ENCODE peak calls at places on chromosome 5, in ten cellular contexts. N is amniotic epithelial cell; U is A673; S is Right ventricle myocardium superior; Q is activated gamma-delta T cell treated with anti-CD3 and anti-CD28 coated beads, Interleukin-2, amount 50 U/mL, for 16 hours; B is stimulated activated CD4-positive, alpha-beta T cell treated with anti-CD3 and anti-CD28 coated beads, Interleukin-4, amount 100 ng/mL, for 4 hours; K is brain microvascular endothelial cell; Z is GM23248; R is fibroblast of mammary gland; I is AG20443. G is an unnamed sample.

GRCh38 chr5:117299940-117300339 is 725.3 kb upstream of the SEMA6A start:
- DNase-seq in S (no peak), K (no peak), B (no peak), N (no peak), U (no peak), Q (no peak), I (no peak), Z (no peak), R (no peak), G (no peak)

GRCh38 chr5:169302491-169303118 is 1.7 kb upstream of the SLIT3 start:
- DNase-seq in Q (no peak), K (peak), Z (peak), I (peak), S (peak), U (peak), N (peak), R (peak), B (peak), G (peak)

GRCh38 chr5:23257656-23258055 is 249.8 kb upstream of the PRDM9 start:
- DNase-seq in Q (no peak), U (no peak), K (no peak), Z (no peak), S (no peak), I (no peak), R (peak), B (no peak), N (no peak), G (no peak)

GRCh38 chr5:159838551-159839222 is 77.6 kb upstream of the ADRA1B start:
- DNase-seq in Q (no peak), R (peak), I (no peak), K (no peak), Z (no peak), S (no peak), B (no peak), U (no peak), N (no peak), G (peak)

GRCh38 chr5:163399923-163400322 is 37.5 kb upstream of the CCNG1 start:
- DNase-seq in Z (no peak), B (no peak), S (no peak), I (no peak), N (no peak), Q (no peak), U (no peak), R (no peak), K (no peak), G (no peak)

GRCh38 chr5:177440990-177441780 is 5.4 kb upstream of the PRR7 start:
- DNase-seq in R (no peak), Z (no peak), N (no peak), Q (no peak), K (no peak), U (no peak), S (no peak), I (no peak), B (no peak), G (no peak)

GRCh38 chr5:16411741-16412455 is 53.7 kb downstream of the ZNF622 start:
- DNase-seq in R (peak), I (peak), Q (no peak), S (no peak), B (no peak), Z (peak), K (no peak), N (no peak), U (no peak), G (peak)

GRCh38 chr5:137234973-137235943 is 263.9 kb downstream of the SPOCK1 start:
- DNase-seq in N (no peak), K (no peak), S (no peak), Z (no peak), B (no peak), I (no peak), U (no peak), R (no peak), Q (no peak), G (no peak)

GRCh38 chr5:19235101-19235584 is 752.9 kb downstream of the CDH18 start:
- DNase-seq in K (no peak), U (no peak), N (no peak), I (no peak), S (no peak), B (no peak), Q (no peak), R (no peak), Z (no peak), G (no peak)

GRCh38 chr5:5634817-5635216 is 212.3 kb downstream of the ICE1 start:
- DNase-seq in K (no peak), S (no peak), I (no peak), Z (no peak), R (no peak), N (no peak), B (no peak), U (no peak), Q (no peak), G (no peak)

GRCh38 chr5:2335156-2335555 is 416.3 kb downstream of the IRX2 start:
- DNase-seq in U (no peak), Q (no peak), K (no peak), R (no peak), I (no peak), B (no peak), N (no peak), Z (no peak), S (no peak), G (no peak)

G was measured in NCI-H226.